ENCODE peak calls at places on chromosome 19, in eight cellular contexts. Z is aorta; U is testis; O is WERI-Rb-1; R is CD8-positive, alpha-beta T cell; Y is substantia nigra; V is ovary; L is astrocyte. A is an unnamed sample.

GRCh38 chr19:38506723-38507550 is 73.4 kb downstream of the RYR1 start:
- DNase-seq in Z (peak), U (peak), O (peak), R (peak), Y (no peak), V (peak), L (no peak), A (no peak)

GRCh38 chr19:15331419-15332310 is 674 bp downstream of the BRD4 start:
- DNase-seq in Z (peak), U (peak), O (peak), R (peak), Y (no peak), V (peak), L (no peak), A (peak)

GRCh38 chr19:1163283-1163933 is 10.7 kb downstream of the SBNO2 start:
- DNase-seq in Z (peak), U (no peak), O (no peak), R (no peak), Y (no peak), V (no peak), L (no peak), A (no peak)

GRCh38 chr19:57382806-57383488 is 6.7 kb upstream of the ZNF548 start:
- DNase-seq in Z (no peak), U (no peak), O (no peak), R (no peak), Y (no peak), V (no peak), L (no peak), A (no peak)

GRCh38 chr19:18989316-18989715 is 44.0 kb downstream of the SUGP2 start:
- DNase-seq in Z (no peak), U (no peak), O (no peak), R (no peak), Y (no peak), V (no peak), L (no peak), A (no peak)

GRCh38 chr19:28406237-28406596 is 806.7 kb downstream of the UQCRFS1 start:
- DNase-seq in Z (no peak), U (no peak), O (no peak), R (no peak), Y (no peak), V (no peak), L (no peak), A (no peak)

GRCh38 chr19:49423985-49424303 is 703 bp upstream of the PTH2 start:
- DNase-seq in Z (no peak), U (no peak), O (no peak), R (no peak), Y (no peak), V (no peak), L (no peak), A (no peak)

GRCh38 chr19:17103177-17103576 is 27.6 kb downstream of the MYO9B start:
- DNase-seq in Z (no peak), U (peak), O (peak), R (no peak), Y (no peak), V (no peak), L (no peak), A (no peak)

GRCh38 chr19:39969681-39970423 is 1.1 kb upstream of the PSMC4 start:
- DNase-seq in Z (no peak), U (no peak), O (no peak), R (no peak), Y (no peak), V (no peak), L (no peak), A (no peak)

GRCh38 chr19:55005684-55006488 is 32.2 kb downstream of the GP6 start:
- DNase-seq in Z (no peak), U (peak), O (peak), R (peak), Y (no peak), V (no peak), L (peak), A (peak)

GRCh38 chr19:871446-872265 is 12.2 kb downstream of the CFD start:
- DNase-seq in Z (no peak), U (no peak), O (no peak), R (peak), Y (no peak), V (no peak), L (peak), A (peak)

GRCh38 chr19:5321851-5322681 is 18.5 kb downstream of the PTPRS start:
- DNase-seq in Z (no peak), U (no peak), O (no peak), R (peak), Y (no peak), V (no peak), L (no peak), A (no peak)

GRCh38 chr19:51272183-51272817 is 21.4 kb downstream of the SIGLECL1 start:
- DNase-seq in Z (no peak), U (no peak), O (no peak), R (no peak), Y (no peak), V (no peak), L (no peak), A (no peak)

DNA sequence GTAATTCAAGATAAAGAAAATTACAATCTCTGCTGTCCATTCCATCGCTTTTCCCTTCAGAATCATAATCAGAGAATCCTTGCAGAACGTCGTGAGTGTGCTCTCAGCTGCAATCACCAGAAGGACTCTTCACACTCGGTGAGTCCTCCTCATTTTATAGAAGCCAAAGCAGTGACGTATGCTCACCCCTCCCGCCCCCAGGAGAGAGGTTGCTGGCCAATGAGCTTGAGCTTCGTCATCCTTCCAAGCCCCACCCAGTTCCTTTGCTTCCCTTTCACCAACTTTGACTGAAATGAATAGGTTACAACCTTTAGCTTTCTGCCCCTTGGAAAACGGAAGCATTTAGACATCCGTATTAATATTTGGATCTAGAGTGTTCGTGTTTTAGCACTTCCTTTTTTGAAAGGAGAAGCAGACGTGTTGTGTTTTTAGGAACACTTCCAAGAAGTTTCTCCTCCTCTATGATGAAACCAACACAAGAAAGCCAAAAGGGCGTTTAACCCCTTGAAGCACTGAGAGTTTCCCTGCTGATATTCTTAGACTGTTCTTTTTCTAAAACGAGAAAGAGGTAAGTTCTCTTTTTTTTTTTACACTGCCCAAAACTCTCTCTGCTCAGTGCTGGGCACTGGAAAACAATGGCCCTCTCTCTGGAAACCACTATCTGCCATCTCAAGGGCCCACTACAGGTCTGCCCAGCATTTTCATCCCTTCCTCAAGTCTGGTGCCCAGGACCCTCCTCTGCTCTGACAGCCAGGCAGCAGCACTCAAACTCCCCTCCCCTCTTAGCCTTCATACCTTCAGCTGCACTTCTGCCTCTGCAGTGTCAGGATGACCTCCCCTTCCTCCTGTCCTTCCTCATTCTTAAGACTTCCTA is 44.3 kb upstream of the CEACAM21 start:
- DNase-seq in Z (peak), U (peak), O (no peak), R (peak), Y (no peak), V (peak), L (no peak), A (peak)
- H3K27ac ChIP-seq in Z (no peak), U (no peak), O (no peak), R (peak), Y (peak), V (no peak), L (no peak), A (no peak)

GRCh38 chr19:45960595-45961235 is 12.9 kb downstream of the NOVA2 start:
- DNase-seq in Z (no peak), U (peak), O (peak), R (no peak), Y (no peak), V (no peak), L (no peak), A (no peak)

GRCh38 chr19:45958320-45958719 is 15.3 kb downstream of the NOVA2 start:
- DNase-seq in Z (no peak), U (no peak), O (no peak), R (no peak), Y (no peak), V (no peak), L (no peak), A (no peak)

GRCh38 chr19:45958763-45959516 is 14.7 kb downstream of the NOVA2 start:
- DNase-seq in Z (no peak), U (no peak), O (peak), R (no peak), Y (no peak), V (no peak), L (peak), A (no peak)

GRCh38 chr19:45962021-45962420 is 11.6 kb downstream of the NOVA2 start:
- DNase-seq in Z (no peak), U (no peak), O (no peak), R (no peak), Y (no peak), V (no peak), L (no peak), A (no peak)

DNA sequence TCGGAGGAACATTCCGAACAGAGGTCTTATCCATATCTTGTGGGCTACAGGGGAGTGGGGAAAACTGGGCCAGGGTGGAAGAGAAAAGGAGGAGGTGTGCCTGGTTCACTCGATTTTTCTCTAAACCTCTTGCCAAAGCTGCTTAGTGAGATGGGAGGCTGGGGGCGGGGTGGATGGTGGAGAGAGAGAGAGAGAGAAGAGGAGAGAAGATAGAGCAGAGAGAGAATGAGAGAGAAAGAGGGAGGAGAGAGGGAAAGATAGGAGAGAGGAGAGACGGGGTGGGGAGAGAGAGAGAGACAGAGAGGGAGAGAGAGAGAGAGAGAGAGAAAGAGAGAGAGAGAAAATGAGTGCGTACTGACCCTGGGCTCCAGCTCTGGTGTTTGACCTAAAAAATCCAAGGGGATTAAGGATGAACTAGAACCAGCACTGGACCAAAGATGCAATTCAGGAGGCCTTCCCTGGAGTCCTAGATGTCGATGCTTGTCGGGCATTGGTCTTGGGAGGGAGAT is 14.1 kb downstream of the NOVA2 start:
- DNase-seq in Z (no peak), U (no peak), O (peak), R (no peak), Y (no peak), V (no peak), L (no peak), A (no peak)
- H3K27ac ChIP-seq in Z (no peak), U (no peak), O (peak), R (no peak), Y (no peak), V (no peak), L (peak), A (no peak)

DNA sequence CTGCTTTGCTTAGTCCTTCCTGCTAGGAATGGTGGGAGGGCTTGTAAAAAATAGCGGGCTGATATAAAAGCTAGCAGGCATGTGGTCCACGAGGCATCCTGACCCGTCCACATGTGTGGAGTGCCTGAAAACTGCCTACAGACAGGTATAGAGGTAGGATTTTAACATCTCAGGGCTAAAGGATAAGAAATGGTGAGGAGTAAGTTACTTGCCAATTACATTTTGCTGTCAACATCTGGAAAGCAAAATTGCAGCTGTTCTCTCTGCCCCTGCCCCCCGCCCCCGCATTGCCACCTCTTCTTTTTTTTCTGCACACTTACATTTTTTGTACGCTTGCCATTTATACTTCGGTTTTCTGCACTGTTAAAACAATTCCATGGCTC is 21.0 kb downstream of the NFIX start:
- DNase-seq in Z (no peak), U (no peak), O (no peak), R (no peak), Y (no peak), V (no peak), L (no peak), A (no peak)
- H3K27ac ChIP-seq in Z (peak), U (peak), O (no peak), R (no peak), Y (peak), V (peak), L (peak), A (peak)

DNA sequence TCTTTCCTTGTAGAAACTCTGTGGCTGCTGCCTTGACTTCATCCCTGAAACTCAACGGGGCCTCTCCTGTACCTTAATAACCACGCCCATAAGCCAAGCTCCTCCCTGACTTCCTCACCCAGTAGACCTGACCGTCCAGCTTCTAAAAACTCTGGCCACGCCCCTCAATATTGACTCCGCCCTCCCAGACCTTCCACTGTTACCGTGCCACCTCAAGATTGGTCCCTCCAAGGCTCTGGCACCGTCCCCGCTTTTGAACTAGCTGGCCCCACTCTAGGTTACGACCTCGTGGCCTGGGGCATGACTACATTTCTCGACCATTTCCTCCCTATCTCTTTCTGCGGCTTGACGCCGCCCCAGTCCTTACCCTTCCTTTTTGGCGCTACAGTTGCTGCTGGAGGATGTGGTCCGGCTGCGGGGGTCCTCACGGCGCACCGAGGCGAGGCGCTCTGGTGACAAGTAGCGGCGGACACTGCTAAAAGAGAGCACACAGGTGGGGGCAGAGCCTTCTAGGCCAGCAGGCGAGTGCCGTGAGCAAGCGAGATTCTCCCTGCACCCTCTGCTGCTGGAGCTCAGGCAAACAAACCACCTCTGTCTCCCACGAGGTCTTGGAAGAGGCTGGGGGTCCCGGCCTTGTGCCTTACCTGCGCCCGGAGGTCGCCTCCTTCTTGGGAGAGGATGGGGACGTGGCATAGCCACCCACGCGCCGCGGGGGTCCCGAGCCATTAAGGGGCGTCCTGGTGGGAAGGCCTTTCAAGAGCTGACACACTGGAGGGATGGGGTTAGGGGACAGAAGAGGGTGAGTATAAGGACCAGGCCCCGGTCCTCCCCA is 2.3 kb upstream of the EML2 start:
- DNase-seq in Z (peak), U (peak), O (peak), R (peak), Y (no peak), V (peak), L (peak), A (peak)
- H3K27ac ChIP-seq in Z (no peak), U (peak), O (no peak), R (peak), Y (peak), V (no peak), L (peak), A (peak)

A was measured in fibroblast of lung.